ENCODE peak calls at places on chromosomes 2 and 18, in eight cellular contexts. W, O, D, C, N, Y, F and A are unnamed samples.
A peak's percentile ranks its signal among the peaks of the same experiment; 100 is the strongest.

GRCh38 chr18:6731197-6731596 is 1.7 kb downstream of the ARHGAP28 start:
- DNase-seq in W (no peak), O (no peak), D (no peak), C (no peak), N (no peak), Y (no peak), F (no peak), A (no peak)

GRCh38 chr18:56321470-56321869 is 316.9 kb downstream of the TXNL1 start:
- DNase-seq in W (no peak), O (no peak), D (no peak), C (no peak), N (no peak), Y (no peak), F (no peak), A (peak; percentile 32)

GRCh38 chr2:69604026-69604678 is 39.4 kb downstream of the AAK1 start:
- DNase-seq in W (no peak), O (no peak), D (peak; percentile 65), C (no peak), N (no peak), Y (no peak), F (no peak), A (no peak)

GRCh38 chr2:230938516-230939065 is 13.5 kb upstream of the GPR55 start:
- DNase-seq in W (no peak), O (no peak), D (no peak), C (no peak), N (no peak), Y (no peak), F (no peak), A (no peak)

GRCh38 chr2:230068658-230069080 is at the start of gene SLC16A14:
- DNase-seq in W (peak; percentile 59), O (peak; percentile 4), D (peak; percentile 52), C (no peak), N (no peak), Y (no peak), F (peak; percentile 48), A (no peak)

GRCh38 chr2:212797484-212798205 is 259.0 kb upstream of the ERBB4 start:
- DNase-seq in W (no peak), O (no peak), D (no peak), C (no peak), N (no peak), Y (no peak), F (no peak), A (no peak)

GRCh38 chr18:42508683-42509347 is 553.8 kb downstream of the PIK3C3 start:
- DNase-seq in W (no peak), O (no peak), D (no peak), C (no peak), N (no peak), Y (no peak), F (peak; percentile 16), A (no peak)

GRCh38 chr2:138023298-138023697 is 59.0 kb downstream of the HNMT start:
- DNase-seq in W (no peak), O (no peak), D (no peak), C (no peak), N (no peak), Y (no peak), F (peak; percentile 47), A (no peak)